ENCODE peak calls at places on chromosomes 11 and 22, in six cellular contexts. T is HCT116, F is NT2/D1, E is GM12878, U is H1, Q is HepG2. A is an unnamed sample.
A peak's percentile ranks its signal among the peaks of the same experiment; 100 is the strongest.

GRCh38 chr22:39546889-39547586 is 14.5 kb upstream of the RPS19BP1 start:
- DNase-seq in E (no peak), Q (no peak), T (no peak), F (no peak), U (no peak), A (no peak)

GRCh38 chr11:93567406-93567819 is 24.2 kb upstream of the SMCO4 start:
- DNase-seq in T (no peak), U (no peak), E (no peak), Q (no peak), F (no peak), A (no peak)

GRCh38 chr22:21443057-21443734 is 24.0 kb upstream of the TMEM191C start:
- DNase-seq in E (no peak), U (no peak), T (no peak), F (no peak), Q (no peak), A (no peak)

GRCh38 chr22:46517255-46517761 is 20.1 kb downstream of the CELSR1 start:
- DNase-seq in E (no peak), F (no peak), U (no peak), T (no peak), Q (no peak), A (no peak)

GRCh38 chr11:24082860-24083259 is 414.0 kb upstream of the LUZP2 start:
- DNase-seq in F (no peak), E (no peak), Q (no peak), T (no peak), U (no peak), A (no peak)

GRCh38 chr11:96061730-96062524 is 138.0 kb upstream of the MTMR2 start:
- DNase-seq in T (no peak), F (no peak), Q (peak; percentile 56), E (no peak), U (no peak), A (no peak)

GRCh38 chr11:96314326-96315050 is 28.5 kb downstream of the MAML2 start:
- DNase-seq in Q (no peak), U (no peak), T (peak; percentile 48), F (no peak), E (no peak), A (no peak)

GRCh38 chr11:86214710-86215109 is 29.8 kb upstream of the EED start:
- DNase-seq in E (peak; percentile 91), U (no peak), Q (no peak), T (no peak), F (no peak), A (no peak)

GRCh38 chr22:48925450-48925849 is 902.2 kb downstream of the BRD1 start:
- DNase-seq in E (no peak), T (no peak), Q (no peak), U (no peak), F (no peak), A (no peak)

GRCh38 chr22:46337870-46338269 is 2.4 kb downstream of the TRMU start:
- DNase-seq in F (no peak), E (no peak), Q (no peak), T (no peak), U (no peak), A (no peak)

GRCh38 chr22:38412435-38413084 is 42.4 kb downstream of the KCNJ4 start:
- DNase-seq in E (no peak), T (no peak), Q (no peak), U (no peak), F (no peak), A (peak; percentile 50)

GRCh38 chr11:5241461-5241860 is 7.2 kb upstream of the HBD start:
- DNase-seq in U (no peak), Q (no peak), T (no peak), E (no peak), F (no peak), A (no peak)

GRCh38 chr11:57764527-57764926 is 2.9 kb downstream of the CTNND1 start:
- DNase-seq in U (no peak), T (no peak), Q (no peak), E (no peak), F (no peak), A (no peak)

GRCh38 chr11:64887234-64887756 is 8.9 kb upstream of the EHD1 start:
- DNase-seq in Q (no peak), T (no peak), F (no peak), E (no peak), U (no peak), A (no peak)

GRCh38 chr11:5204787-5205186 is 4.3 kb upstream of the OR51V1 start:
- DNase-seq in E (no peak), Q (peak; percentile 50), F (peak; percentile 57), T (peak; percentile 68), U (peak; percentile 3), A (peak; percentile 71)

GRCh38 chr22:41240377-41241132 is at the start of gene CHADL:
- DNase-seq in T (no peak), U (no peak), F (no peak), Q (peak; percentile 58), E (no peak), A (no peak)

GRCh38 chr11:119889111-119889510 is 160.1 kb upstream of the NECTIN1 start:
- DNase-seq in F (no peak), U (no peak), Q (no peak), E (no peak), T (no peak), A (no peak)

GRCh38 chr11:117284053-117284452 is 7.1 kb upstream of the BACE1-AS start:
- DNase-seq in Q (no peak), U (no peak), T (no peak), E (no peak), F (no peak), A (no peak)

GRCh38 chr11:32706985-32707736 is 87.3 kb downstream of the CCDC73 start:
- DNase-seq in F (no peak), Q (peak; percentile 37), T (peak; percentile 44), E (peak; percentile 5), U (no peak), A (no peak)

GRCh38 chr22:18031670-18032454 is 7.5 kb upstream of the MICAL3 start:
- DNase-seq in E (no peak), U (no peak), T (peak; percentile 82), Q (no peak), F (no peak), A (no peak)

DNA sequence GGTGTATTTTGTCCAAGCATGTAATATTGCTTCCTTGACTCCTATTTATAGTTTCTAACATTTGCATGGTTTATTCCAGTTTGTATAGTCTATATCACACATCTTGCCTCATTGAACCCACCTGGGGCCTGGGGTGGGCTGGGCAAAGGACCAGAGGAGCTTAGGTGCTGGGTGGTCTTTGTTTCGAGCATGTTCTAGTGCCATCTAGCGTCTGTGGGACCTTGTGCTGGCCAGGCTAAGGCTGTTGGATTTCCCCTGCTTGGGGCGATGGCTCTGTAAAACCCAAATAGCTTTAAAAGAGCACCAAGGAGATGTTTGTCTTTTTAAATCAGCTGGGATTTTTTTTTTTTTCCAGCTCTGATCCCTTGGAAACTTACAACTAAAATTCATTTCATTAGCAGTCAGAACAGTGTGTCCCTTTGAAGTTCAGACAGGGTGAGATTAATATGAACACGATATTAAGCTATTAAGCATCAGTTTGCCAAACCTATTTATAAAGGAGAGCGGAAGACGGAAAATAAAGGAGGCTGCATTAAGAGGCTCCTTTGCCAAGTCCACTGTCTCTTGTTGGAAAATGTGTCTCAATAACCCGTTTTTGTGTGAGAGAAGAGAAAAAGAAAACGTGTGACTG is 157.4 kb downstream of the COMMD9 start:
- DNase-seq in E (no peak), Q (peak; percentile 20), T (no peak), F (peak; percentile 54), U (no peak), A (peak; percentile 73)
- TF ChIP-seq ZNF274 in E (no peak), Q (no peak), T (no peak), F (no peak), U (no peak), A (no peak)

GRCh38 chr11:16430674-16431073 is 74.3 kb upstream of the SOX6 start:
- DNase-seq in U (no peak), T (no peak), E (no peak), Q (no peak), F (no peak), A (no peak)
- TF ChIP-seq ZNF274 in U (no peak), T (no peak), E (no peak), Q (no peak), F (no peak), A (peak; percentile 91)

GRCh38 chr11:130514316-130514715 is 65.9 kb downstream of the ADAMTS15 start:
- DNase-seq in Q (no peak), T (no peak), F (no peak), E (no peak), U (no peak), A (no peak)

GRCh38 chr11:130510407-130511006 is 62.1 kb downstream of the ADAMTS15 start:
- DNase-seq in F (no peak), E (no peak), Q (no peak), T (no peak), U (no peak), A (no peak)

GRCh38 chr11:130513132-130513531 is 64.7 kb downstream of the ADAMTS15 start:
- DNase-seq in U (no peak), T (no peak), F (no peak), E (no peak), Q (no peak), A (no peak)

GRCh38 chr11:130511765-130512164 is 63.3 kb downstream of the ADAMTS15 start:
- DNase-seq in U (no peak), T (no peak), F (no peak), E (no peak), Q (no peak), A (no peak)

DNA sequence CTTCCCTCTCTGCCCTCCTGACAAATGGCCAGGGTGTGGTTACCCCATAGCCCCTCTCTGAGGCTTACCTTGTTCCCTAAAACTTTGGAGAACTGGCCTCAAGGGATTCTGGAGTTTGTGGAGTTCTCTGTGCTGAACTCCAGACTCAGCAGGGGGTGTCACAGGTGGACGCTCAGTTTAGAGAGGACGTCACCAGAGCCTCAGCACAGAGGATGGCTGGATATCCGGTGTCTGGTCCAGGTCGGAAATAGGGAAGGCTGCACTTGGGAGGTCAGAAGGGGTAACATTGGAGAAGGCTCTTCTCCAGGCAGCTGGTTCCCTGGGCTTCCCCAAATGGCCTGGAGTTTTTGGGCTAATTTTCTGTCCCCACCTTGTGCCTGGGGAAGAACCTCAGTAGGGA is 64.2 kb downstream of the ADAMTS15 start:
- DNase-seq in T (no peak), E (no peak), U (no peak), Q (no peak), F (no peak), A (no peak)
- TF ChIP-seq ZNF274 in T (no peak), E (no peak), U (no peak), Q (no peak), F (no peak), A (no peak)

GRCh38 chr11:43504316-43504950 is 145.7 kb downstream of the TTC17 start:
- DNase-seq in F (peak; percentile 20), E (no peak), U (peak; percentile 21), Q (peak; percentile 38), T (peak; percentile 12), A (peak; percentile 37)
- TF ChIP-seq ZNF274 in F (no peak), E (no peak), U (no peak), Q (no peak), T (no peak), A (no peak)

A was measured in K562.